ENCODE peak calls at places on chromosomes 11 and 22, in six cellular contexts. P is ELR; U is effector memory CD8-positive, alpha-beta T cell; X is astrocyte; W is glutamatergic neuron; L is heart right ventricle. J is an unnamed sample.

GRCh38 chr11:47124675-47125074 is 52.0 kb downstream of the ARFGAP2 start:
- DNase-seq in P (no peak), X (no peak), W (no peak), U (no peak), L (no peak), J (no peak)

GRCh38 chr11:64687204-64687603 is 35.8 kb downstream of the NRXN2 start:
- DNase-seq in L (peak; percentile 58), W (no peak), X (no peak), U (no peak), P (no peak), J (peak; percentile 90)

GRCh38 chr11:129281471-129282268 is 89.5 kb upstream of the ARHGAP32 start:
- DNase-seq in L (no peak), W (no peak), U (no peak), P (no peak), X (no peak), J (no peak)

GRCh38 chr11:130160460-130161090 is 993 bp downstream of the ST14 start:
- DNase-seq in X (no peak), U (no peak), L (no peak), W (no peak), P (no peak), J (no peak)

GRCh38 chr11:41878158-41878557 is 418.7 kb upstream of the LRRC4C start:
- DNase-seq in U (no peak), W (no peak), L (no peak), P (no peak), X (peak; percentile 80), J (no peak)

GRCh38 chr11:27421819-27422494 is 50.6 kb downstream of the LGR4 start:
- DNase-seq in P (no peak), U (no peak), X (no peak), L (no peak), W (no peak), J (no peak)

GRCh38 chr11:59866397-59866796 is at the start of gene TCN1:
- DNase-seq in L (no peak), P (peak; percentile 32), X (no peak), U (no peak), W (no peak), J (no peak)

GRCh38 chr11:74138572-74138971 is 32.2 kb downstream of the C2CD3 start:
- DNase-seq in W (no peak), U (no peak), P (peak; percentile 96), X (peak; percentile 98), L (no peak), J (peak; percentile 50)

GRCh38 chr11:32213223-32213622 is 122.3 kb downstream of the RCN1 start:
- DNase-seq in W (no peak), L (no peak), X (peak; percentile 85), P (peak; percentile 98), U (no peak), J (no peak)

GRCh38 chr11:29432719-29433325 is 584.0 kb downstream of the KCNA4 start:
- DNase-seq in X (no peak), W (no peak), U (no peak), L (no peak), P (peak; percentile 45), J (no peak)

GRCh38 chr11:104254347-104254746 is 90.4 kb upstream of the PDGFD start:
- DNase-seq in U (no peak), L (no peak), X (peak; percentile 26), P (peak; percentile 68), W (peak; percentile 68), J (no peak)

GRCh38 chr22:19663286-19663815 is 51.0 kb upstream of the SEPTIN5 start:
- DNase-seq in W (peak; percentile 39), U (no peak), P (peak; percentile 45), X (peak; percentile 83), L (peak; percentile 71), J (no peak)